ENCODE peak calls at places on chromosomes 16 and 17, in five cellular contexts. One of them, this sample, is unnamed.

GRCh38 chr16:4624827-4625616 is 396 bp downstream of the MGRN1 start:
- DNase-seq in gastrocnemius medialis: no peak
- DNase-seq in GM12878: peak; percentile 48
- DNase-seq in uterus: peak; percentile 56
- DNase-seq in adrenal gland: peak; percentile 93
- DNase-seq in this sample: peak; percentile 64

GRCh38 chr16:48365030-48365600 is 20.1 kb downstream of the SIAH1 start:
- DNase-seq in gastrocnemius medialis: no peak
- DNase-seq in GM12878: no peak
- DNase-seq in uterus: no peak
- DNase-seq in adrenal gland: peak; percentile 62
- DNase-seq in this sample: no peak

GRCh38 chr16:20107086-20107485 is 33.4 kb upstream of the GPR139 start:
- DNase-seq in gastrocnemius medialis: no peak
- DNase-seq in GM12878: no peak
- DNase-seq in uterus: no peak
- DNase-seq in adrenal gland: no peak
- DNase-seq in this sample: no peak

GRCh38 chr17:20281860-20282259 is 185.5 kb downstream of the LGALS9B start:
- DNase-seq in gastrocnemius medialis: no peak
- DNase-seq in GM12878: no peak
- DNase-seq in uterus: no peak
- DNase-seq in adrenal gland: peak; percentile 70
- DNase-seq in this sample: peak; percentile 74

GRCh38 chr17:8131844-8132441 is 8.0 kb upstream of the HES7 start:
- DNase-seq in gastrocnemius medialis: no peak
- DNase-seq in GM12878: no peak
- DNase-seq in uterus: no peak
- DNase-seq in adrenal gland: no peak
- DNase-seq in this sample: no peak

GRCh38 chr16:53900678-53901077 is 196.7 kb downstream of the FTO start:
- DNase-seq in gastrocnemius medialis: no peak
- DNase-seq in GM12878: no peak
- DNase-seq in uterus: no peak
- DNase-seq in adrenal gland: no peak
- DNase-seq in this sample: no peak

GRCh38 chr17:55200904-55201608 is 63.7 kb upstream of the HLF start:
- DNase-seq in gastrocnemius medialis: no peak
- DNase-seq in GM12878: no peak
- DNase-seq in uterus: no peak
- DNase-seq in adrenal gland: no peak
- DNase-seq in this sample: no peak

GRCh38 chr17:71251936-71252335 is 868.9 kb upstream of the SOX9 start:
- DNase-seq in gastrocnemius medialis: no peak
- DNase-seq in GM12878: no peak
- DNase-seq in uterus: no peak
- DNase-seq in adrenal gland: no peak
- DNase-seq in this sample: no peak

GRCh38 chr17:70171159-70171558 is 1.8 kb downstream of the KCNJ2 start:
- DNase-seq in gastrocnemius medialis: no peak
- DNase-seq in GM12878: no peak
- DNase-seq in uterus: no peak
- DNase-seq in adrenal gland: no peak
- DNase-seq in this sample: no peak

GRCh38 chr16:73053379-73054130 is 5.6 kb upstream of the ZFHX3 start:
- DNase-seq in gastrocnemius medialis: no peak
- DNase-seq in GM12878: no peak
- DNase-seq in uterus: no peak
- DNase-seq in adrenal gland: peak; percentile 78
- DNase-seq in this sample: no peak

GRCh38 chr17:2262146-2262587 is 41.4 kb downstream of the SMG6 start:
- DNase-seq in gastrocnemius medialis: no peak
- DNase-seq in GM12878: no peak
- DNase-seq in uterus: no peak
- DNase-seq in adrenal gland: no peak
- DNase-seq in this sample: no peak

GRCh38 chr16:19884611-19885455 is at the start of gene GPRC5B:
- DNase-seq in gastrocnemius medialis: no peak
- DNase-seq in GM12878: no peak
- DNase-seq in uterus: peak; percentile 38
- DNase-seq in adrenal gland: peak; percentile 56
- DNase-seq in this sample: peak; percentile 51

GRCh38 chr16:81493755-81494433 is 49.3 kb downstream of the CMIP start:
- DNase-seq in gastrocnemius medialis: no peak
- DNase-seq in GM12878: no peak
- DNase-seq in uterus: peak; percentile 52
- DNase-seq in adrenal gland: peak; percentile 87
- DNase-seq in this sample: no peak

GRCh38 chr17:44502598-44503079 is 567 bp downstream of the GPATCH8 start:
- DNase-seq in gastrocnemius medialis: no peak
- DNase-seq in GM12878: no peak
- DNase-seq in uterus: no peak
- DNase-seq in adrenal gland: peak; percentile 48
- DNase-seq in this sample: no peak

GRCh38 chr16:16146380-16147315 is 76.6 kb downstream of the ABCC6 start:
- DNase-seq in gastrocnemius medialis: no peak
- DNase-seq in GM12878: no peak
- DNase-seq in uterus: no peak
- DNase-seq in adrenal gland: no peak
- DNase-seq in this sample: no peak

GRCh38 chr17:30173649-30174048 is 57.0 kb downstream of the NSRP1 start:
- DNase-seq in gastrocnemius medialis: no peak
- DNase-seq in GM12878: peak; percentile 68
- DNase-seq in uterus: no peak
- DNase-seq in adrenal gland: no peak
- DNase-seq in this sample: no peak

GRCh38 chr16:52435573-52435972 is 111.4 kb downstream of the TOX3 start:
- DNase-seq in gastrocnemius medialis: no peak
- DNase-seq in GM12878: no peak
- DNase-seq in uterus: no peak
- DNase-seq in adrenal gland: peak; percentile 51
- DNase-seq in this sample: no peak

GRCh38 chr17:30021708-30022317 is 80.4 kb downstream of the EFCAB5 start:
- DNase-seq in gastrocnemius medialis: no peak
- DNase-seq in GM12878: no peak
- DNase-seq in uterus: no peak
- DNase-seq in adrenal gland: peak; percentile 57
- DNase-seq in this sample: peak; percentile 9

GRCh38 chr16:89842471-89843408 is 14.5 kb downstream of the SPIRE2 start:
- DNase-seq in gastrocnemius medialis: no peak
- DNase-seq in GM12878: no peak
- DNase-seq in uterus: no peak
- DNase-seq in adrenal gland: no peak
- DNase-seq in this sample: peak; percentile 57

GRCh38 chr16:53852678-53853077 is 148.7 kb downstream of the FTO start:
- DNase-seq in gastrocnemius medialis: no peak
- DNase-seq in GM12878: no peak
- DNase-seq in uterus: no peak
- DNase-seq in adrenal gland: no peak
- DNase-seq in this sample: no peak

GRCh38 chr16:3094289-3095027 is 4.6 kb downstream of the ZSCAN10 start:
- DNase-seq in gastrocnemius medialis: no peak
- DNase-seq in GM12878: no peak
- DNase-seq in uterus: no peak
- DNase-seq in adrenal gland: peak; percentile 76
- DNase-seq in this sample: no peak

GRCh38 chr17:16171613-16172012 is 43.7 kb downstream of the NCOR1 start:
- DNase-seq in gastrocnemius medialis: no peak
- DNase-seq in GM12878: no peak
- DNase-seq in uterus: no peak
- DNase-seq in adrenal gland: no peak
- DNase-seq in this sample: no peak

GRCh38 chr17:73166731-73167581 is 2.1 kb downstream of the SSTR2 start:
- DNase-seq in gastrocnemius medialis: no peak
- DNase-seq in GM12878: no peak
- DNase-seq in uterus: no peak
- DNase-seq in adrenal gland: no peak
- DNase-seq in this sample: no peak
- H3K4me1 ChIP-seq in gastrocnemius medialis: peaks cover 24% of the 10 kb centered on the region
- H3K4me1 ChIP-seq in GM12878: peaks cover 34% of the 10 kb centered on the region
- H3K4me1 ChIP-seq in uterus: no peaks in the 10 kb centered on the region
- H3K4me1 ChIP-seq in adrenal gland: no peaks in the 10 kb centered on the region
- H3K4me1 ChIP-seq in this sample: no peaks in the 10 kb centered on the region

GRCh38 chr17:7058831-7059447 is 15.0 kb upstream of the SLC16A11 start:
- DNase-seq in gastrocnemius medialis: no peak
- DNase-seq in GM12878: no peak
- DNase-seq in uterus: no peak
- DNase-seq in adrenal gland: no peak
- DNase-seq in this sample: no peak
- TF ChIP-seq POLR2A in gastrocnemius medialis: no peak
- TF ChIP-seq POLR2A in GM12878: no peak
- TF ChIP-seq POLR2A in uterus: no peak
- TF ChIP-seq POLR2A in adrenal gland: no peak
- TF ChIP-seq POLR2A in this sample: no peak

DNA sequence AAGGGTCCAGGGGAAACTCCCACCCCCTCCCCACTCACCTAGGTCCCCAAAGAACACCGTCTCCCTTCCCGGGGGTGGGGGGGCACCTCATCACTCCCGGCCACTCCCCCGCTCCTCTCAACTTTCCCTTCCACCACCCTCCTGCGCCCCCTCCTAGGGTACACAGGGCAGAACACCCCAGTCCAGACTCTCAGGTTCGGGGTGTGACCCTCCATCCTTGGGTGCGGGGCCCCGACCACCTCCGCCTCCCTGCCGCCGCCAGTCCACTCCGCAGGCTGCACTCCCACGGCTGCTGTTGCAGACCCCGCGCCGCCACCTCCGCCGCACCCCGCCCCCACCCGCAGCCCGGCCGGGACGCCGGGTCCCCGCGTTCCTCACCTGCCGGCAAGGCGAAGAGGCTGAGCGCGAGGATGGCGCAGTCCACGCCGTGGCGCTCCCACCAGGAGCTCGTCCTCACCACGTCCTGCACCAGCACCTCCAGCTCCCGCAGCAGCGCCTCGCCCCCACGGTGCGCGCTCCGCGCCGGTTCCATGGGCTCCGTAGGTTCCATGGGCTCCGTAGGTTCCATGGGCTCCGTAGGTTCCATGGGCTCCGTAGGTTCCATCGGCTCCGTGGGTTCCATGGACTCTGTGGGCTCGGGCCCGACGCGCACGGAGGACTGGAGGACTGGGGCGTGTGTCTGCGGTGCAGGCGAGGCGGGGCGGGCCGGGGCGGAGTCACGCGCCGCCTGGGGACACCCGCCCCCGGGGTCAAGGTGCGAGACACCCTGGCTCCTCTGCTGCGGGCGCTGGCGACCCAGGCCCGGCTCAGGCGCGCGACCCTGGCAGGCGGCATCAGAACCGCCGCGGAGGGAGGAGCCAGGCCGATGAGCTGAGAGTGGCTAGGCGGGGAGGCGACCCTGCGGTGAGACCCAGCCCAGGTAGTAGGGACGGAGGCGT is at the start of gene FADS6:
- DNase-seq in gastrocnemius medialis: no peak
- DNase-seq in GM12878: no peak
- DNase-seq in uterus: no peak
- DNase-seq in adrenal gland: no peak
- DNase-seq in this sample: no peak
- H3K4me3 ChIP-seq in gastrocnemius medialis: peak within 1 kb of the TSS; percentile 8
- H3K4me3 ChIP-seq in GM12878: no peak within 1 kb of the TSS
- H3K4me3 ChIP-seq in uterus: no peak within 1 kb of the TSS
- H3K4me3 ChIP-seq in adrenal gland: peak within 1 kb of the TSS; percentile 13
- H3K4me3 ChIP-seq in this sample: peak within 1 kb of the TSS; percentile 33

GRCh38 chr17:80025796-80026195 is 9.9 kb downstream of the TBC1D16 start:
- DNase-seq in gastrocnemius medialis: no peak
- DNase-seq in GM12878: no peak
- DNase-seq in uterus: no peak
- DNase-seq in adrenal gland: no peak
- DNase-seq in this sample: no peak
- H3K4me1 ChIP-seq in gastrocnemius medialis: peaks cover 37% of the 10 kb centered on the region
- H3K4me1 ChIP-seq in GM12878: no peaks in the 10 kb centered on the region
- H3K4me1 ChIP-seq in uterus: peaks cover 12% of the 10 kb centered on the region
- H3K4me1 ChIP-seq in adrenal gland: peaks cover 38% of the 10 kb centered on the region
- H3K4me1 ChIP-seq in this sample: peaks cover 2% of the 10 kb centered on the region

GRCh38 chr16:22621571-22622148 is 111.0 kb downstream of the NPIPB5 start:
- DNase-seq in gastrocnemius medialis: no peak
- DNase-seq in GM12878: no peak
- DNase-seq in uterus: no peak
- DNase-seq in adrenal gland: no peak
- DNase-seq in this sample: no peak
- TF ChIP-seq POLR2A in gastrocnemius medialis: no peak
- TF ChIP-seq POLR2A in GM12878: no peak
- TF ChIP-seq POLR2A in uterus: no peak
- TF ChIP-seq POLR2A in adrenal gland: no peak
- TF ChIP-seq POLR2A in this sample: no peak

GRCh38 chr16:424033-424622 is 1.3 kb upstream of the RAB11FIP3 start:
- DNase-seq in gastrocnemius medialis: peak; percentile 93
- DNase-seq in GM12878: no peak
- DNase-seq in uterus: peak; percentile 92
- DNase-seq in adrenal gland: peak; percentile 91
- DNase-seq in this sample: peak; percentile 78
- H3K4me3 ChIP-seq in gastrocnemius medialis: peak overlapping the region; percentile 62
- H3K4me3 ChIP-seq in GM12878: no peak overlapping the region
- H3K4me3 ChIP-seq in uterus: peak overlapping the region; percentile 53
- H3K4me3 ChIP-seq in adrenal gland: no peak overlapping the region
- H3K4me3 ChIP-seq in this sample: no peak overlapping the region

GRCh38 chr17:77418609-77419008 is 277.8 kb downstream of the SEC14L1 start:
- DNase-seq in gastrocnemius medialis: no peak
- DNase-seq in GM12878: no peak
- DNase-seq in uterus: no peak
- DNase-seq in adrenal gland: no peak
- DNase-seq in this sample: no peak
- H3K4me1 ChIP-seq in gastrocnemius medialis: peaks cover 52% of the 10 kb centered on the region
- H3K4me1 ChIP-seq in GM12878: peaks cover 18% of the 10 kb centered on the region
- H3K4me1 ChIP-seq in uterus: peaks cover 12% of the 10 kb centered on the region
- H3K4me1 ChIP-seq in adrenal gland: peaks cover 52% of the 10 kb centered on the region
- H3K4me1 ChIP-seq in this sample: peaks cover 45% of the 10 kb centered on the region